ENCODE peak calls at places on chromosomes 5 and 9, in five cellular contexts. O is AG09319, E is glutamatergic neuron, P is fibroblast of the conjunctiva, U is uterus. Y is an unnamed sample.

GRCh38 chr5:2383678-2384025 is 367.8 kb downstream of the IRX2 start:
- DNase-seq in O (no peak), E (no peak), P (no peak), U (no peak), Y (no peak)

GRCh38 chr9:72457366-72457765 is 64.0 kb upstream of the TMC1 start:
- DNase-seq in O (no peak), E (no peak), P (no peak), U (no peak), Y (no peak)

GRCh38 chr5:73274870-73275756 is 102.1 kb downstream of the TMEM174 start:
- DNase-seq in O (no peak), E (no peak), P (peak; percentile 43), U (no peak), Y (no peak)

GRCh38 chr9:31588010-31588409 is 796.4 kb upstream of the ACO1 start:
- DNase-seq in O (no peak), E (peak; percentile 11), P (no peak), U (no peak), Y (no peak)

GRCh38 chr5:1704266-1704665 is 95.4 kb downstream of the MRPL36 start:
- DNase-seq in O (no peak), E (no peak), P (no peak), U (no peak), Y (no peak)

GRCh38 chr9:128078504-128079434 is 10.7 kb downstream of the SLC25A25 start:
- DNase-seq in O (no peak), E (no peak), P (no peak), U (no peak), Y (no peak)

GRCh38 chr5:6632931-6633468 is at the start of the genes NSUN2 and SRD5A1:
- DNase-seq in O (peak; percentile 83), E (peak; percentile 91), P (peak; percentile 88), U (peak; percentile 89), Y (peak; percentile 76)

GRCh38 chr5:117424559-117424958 is 849.9 kb upstream of the SEMA6A start:
- DNase-seq in O (no peak), E (no peak), P (no peak), U (no peak), Y (no peak)

GRCh38 chr9:31908158-31908890 is 476.1 kb upstream of the ACO1 start:
- DNase-seq in O (no peak), E (no peak), P (no peak), U (no peak), Y (no peak)

GRCh38 chr5:5179597-5179996 is 39.5 kb downstream of the ADAMTS16 start:
- DNase-seq in O (no peak), E (no peak), P (no peak), U (no peak), Y (no peak)

GRCh38 chr5:172849636-172850453 is 15.8 kb downstream of the ERGIC1 start:
- DNase-seq in O (no peak), E (peak; percentile 47), P (no peak), U (no peak), Y (no peak)

GRCh38 chr5:168712280-168712924 is 133.2 kb upstream of the PANK3 start:
- DNase-seq in O (peak; percentile 80), E (no peak), P (peak; percentile 87), U (no peak), Y (peak; percentile 63)

GRCh38 chr9:71655141-71655540 is 113.2 kb downstream of the CEMIP2 start:
- DNase-seq in O (no peak), E (no peak), P (no peak), U (no peak), Y (no peak)

GRCh38 chr9:21989440-21990189 is 4.6 kb downstream of the CDKN2A start:
- DNase-seq in O (no peak), E (no peak), P (no peak), U (no peak), Y (no peak)